ENCODE peak calls at places on chromosomes 13 and 19, in eight cellular contexts. O, V, F, M, N, K, G and A are unnamed samples.

GRCh38 chr13:29849731-29850212 is 645 bp downstream of the UBL3 start:
- DNase-seq in N (no peak), G (peak), V (peak), O (peak), M (peak), K (peak), F (peak), A (no peak)

GRCh38 chr13:80337011-80337688 is 3.8 kb downstream of the SPRY2 start:
- DNase-seq in O (no peak), G (peak), M (no peak), V (no peak), K (no peak), N (no peak), F (no peak), A (no peak)

GRCh38 chr19:38877781-38878574 is at the start of gene RINL:
- DNase-seq in G (no peak), F (no peak), V (peak), M (peak), N (peak), K (peak), O (peak), A (no peak)

GRCh38 chr19:19105365-19106060 is 32.8 kb downstream of the TMEM161A start:
- DNase-seq in G (no peak), K (no peak), F (no peak), V (no peak), M (peak), N (no peak), O (no peak), A (peak)

GRCh38 chr19:58009666-58010301 is 7.2 kb upstream of the ZNF606 start:
- DNase-seq in V (peak), F (peak), K (peak), G (peak), O (peak), M (peak), N (peak), A (no peak)

GRCh38 chr13:48653074-48654054 is at the start of gene CYSLTR2:
- DNase-seq in M (peak), F (no peak), O (no peak), G (no peak), V (no peak), K (peak), N (no peak), A (no peak)

GRCh38 chr19:40858109-40858508 is 7.9 kb upstream of the CYP2A6 start:
- DNase-seq in K (no peak), F (no peak), V (no peak), O (no peak), G (no peak), M (no peak), N (no peak), A (no peak)

GRCh38 chr19:5360003-5360820 is 19.6 kb upstream of the PTPRS start:
- DNase-seq in M (no peak), G (no peak), O (no peak), V (no peak), N (no peak), F (no peak), K (no peak), A (no peak)

GRCh38 chr13:77698211-77699058 is 948 bp downstream of the SLAIN1 start:
- DNase-seq in F (no peak), O (peak), N (peak), K (peak), V (peak), M (peak), G (peak), A (peak)

GRCh38 chr19:49793561-49793840 is 19.6 kb downstream of the FUZ start:
- DNase-seq in M (no peak), K (no peak), F (no peak), V (peak), O (no peak), G (no peak), N (no peak), A (no peak)

GRCh38 chr13:110230661-110231347 is 76.2 kb downstream of the COL4A1 start:
- DNase-seq in F (no peak), K (no peak), N (no peak), O (no peak), M (no peak), G (no peak), V (no peak), A (no peak)

GRCh38 chr13:67061750-67062149 is 168.4 kb downstream of the PCDH9 start:
- DNase-seq in G (no peak), V (no peak), F (no peak), M (no peak), O (no peak), N (no peak), K (no peak), A (no peak)

GRCh38 chr13:108816381-108816780 is 187.0 kb downstream of the MYO16 start:
- DNase-seq in G (no peak), V (no peak), N (no peak), K (no peak), O (no peak), F (no peak), M (no peak), A (no peak)

GRCh38 chr19:17262557-17262956 is 2.0 kb downstream of the USHBP1 start:
- DNase-seq in V (no peak), N (no peak), M (no peak), K (no peak), G (no peak), F (no peak), O (no peak), A (no peak)

GRCh38 chr13:26910754-26911465 is 150.3 kb upstream of the GPR12 start:
- DNase-seq in K (no peak), O (no peak), V (no peak), G (no peak), M (no peak), N (no peak), F (no peak), A (no peak)

GRCh38 chr13:90824027-90824426 is 523.5 kb upstream of the MIR17HG start:
- DNase-seq in N (no peak), G (no peak), F (no peak), K (no peak), V (no peak), M (no peak), O (no peak), A (no peak)